ENCODE peak calls at places on chromosome 16, in eight cellular contexts. One of them, this sample, is unnamed.

GRCh38 chr16:67641779-67642708 is 2.9 kb upstream of the CARMIL2 start:
- DNase-seq in neural crest cell: no peak
- DNase-seq in BJ: no peak
- DNase-seq in activated CD8-positive, alpha-beta T cell treated with anti-CD3 and anti-CD28 coated beads for 36 hours: no peak
- DNase-seq in cardiac fibroblast: no peak
- DNase-seq in lung: peak; percentile 74
- DNase-seq in hepatocyte: no peak
- DNase-seq in fibroblast of pulmonary artery: peak; percentile 47
- DNase-seq in this sample: no peak

GRCh38 chr16:50478773-50479149 is 69.4 kb upstream of the NKD1 start:
- DNase-seq in activated CD8-positive, alpha-beta T cell treated with anti-CD3 and anti-CD28 coated beads for 36 hours: no peak
- DNase-seq in neural crest cell: no peak
- DNase-seq in fibroblast of pulmonary artery: no peak
- DNase-seq in BJ: no peak
- DNase-seq in hepatocyte: no peak
- DNase-seq in cardiac fibroblast: no peak
- DNase-seq in lung: no peak
- DNase-seq in this sample: no peak

GRCh38 chr16:89104930-89105571 is 11.4 kb downstream of the ACSF3 start:
- DNase-seq in cardiac fibroblast: no peak
- DNase-seq in neural crest cell: no peak
- DNase-seq in activated CD8-positive, alpha-beta T cell treated with anti-CD3 and anti-CD28 coated beads for 36 hours: peak; percentile 33
- DNase-seq in lung: no peak
- DNase-seq in hepatocyte: no peak
- DNase-seq in BJ: no peak
- DNase-seq in fibroblast of pulmonary artery: no peak
- DNase-seq in this sample: peak; percentile 85

GRCh38 chr16:11259288-11259621 is 3.3 kb upstream of the SOCS1 start:
- DNase-seq in fibroblast of pulmonary artery: no peak
- DNase-seq in lung: no peak
- DNase-seq in activated CD8-positive, alpha-beta T cell treated with anti-CD3 and anti-CD28 coated beads for 36 hours: no peak
- DNase-seq in BJ: no peak
- DNase-seq in hepatocyte: no peak
- DNase-seq in neural crest cell: no peak
- DNase-seq in cardiac fibroblast: no peak
- DNase-seq in this sample: no peak

GRCh38 chr16:717651-718245 is 2.8 kb downstream of the METRN start:
- DNase-seq in activated CD8-positive, alpha-beta T cell treated with anti-CD3 and anti-CD28 coated beads for 36 hours: no peak
- DNase-seq in neural crest cell: no peak
- DNase-seq in fibroblast of pulmonary artery: no peak
- DNase-seq in cardiac fibroblast: no peak
- DNase-seq in lung: no peak
- DNase-seq in BJ: no peak
- DNase-seq in hepatocyte: no peak
- DNase-seq in this sample: no peak

GRCh38 chr16:28042856-28043255 is 20.7 kb downstream of the GSG1L start:
- DNase-seq in hepatocyte: no peak
- DNase-seq in activated CD8-positive, alpha-beta T cell treated with anti-CD3 and anti-CD28 coated beads for 36 hours: no peak
- DNase-seq in fibroblast of pulmonary artery: peak; percentile 4
- DNase-seq in lung: no peak
- DNase-seq in neural crest cell: no peak
- DNase-seq in BJ: no peak
- DNase-seq in cardiac fibroblast: peak; percentile 6
- DNase-seq in this sample: no peak

GRCh38 chr16:13936596-13937081 is 16.7 kb downstream of the ERCC4 start:
- DNase-seq in lung: no peak
- DNase-seq in neural crest cell: no peak
- DNase-seq in cardiac fibroblast: peak; percentile 74
- DNase-seq in BJ: no peak
- DNase-seq in hepatocyte: peak; percentile 67
- DNase-seq in fibroblast of pulmonary artery: peak; percentile 81
- DNase-seq in activated CD8-positive, alpha-beta T cell treated with anti-CD3 and anti-CD28 coated beads for 36 hours: peak; percentile 7
- DNase-seq in this sample: no peak

GRCh38 chr16:11224894-11225676 is 30.9 kb downstream of the SOCS1 start:
- DNase-seq in activated CD8-positive, alpha-beta T cell treated with anti-CD3 and anti-CD28 coated beads for 36 hours: peak; percentile 96
- DNase-seq in hepatocyte: no peak
- DNase-seq in cardiac fibroblast: peak; percentile 29
- DNase-seq in fibroblast of pulmonary artery: no peak
- DNase-seq in neural crest cell: no peak
- DNase-seq in lung: no peak
- DNase-seq in BJ: no peak
- DNase-seq in this sample: peak; percentile 91

GRCh38 chr16:88646345-88647034 is 4.4 kb downstream of the CYBA start:
- DNase-seq in lung: no peak
- DNase-seq in BJ: no peak
- DNase-seq in cardiac fibroblast: no peak
- DNase-seq in fibroblast of pulmonary artery: no peak
- DNase-seq in activated CD8-positive, alpha-beta T cell treated with anti-CD3 and anti-CD28 coated beads for 36 hours: no peak
- DNase-seq in neural crest cell: no peak
- DNase-seq in hepatocyte: no peak
- DNase-seq in this sample: no peak

GRCh38 chr16:47320546-47321315 is 140.1 kb downstream of the ITFG1 start:
- DNase-seq in cardiac fibroblast: peak; percentile 21
- DNase-seq in neural crest cell: no peak
- DNase-seq in activated CD8-positive, alpha-beta T cell treated with anti-CD3 and anti-CD28 coated beads for 36 hours: no peak
- DNase-seq in hepatocyte: no peak
- DNase-seq in lung: no peak
- DNase-seq in BJ: no peak
- DNase-seq in fibroblast of pulmonary artery: no peak
- DNase-seq in this sample: no peak

GRCh38 chr16:920722-921121 is 50.1 kb downstream of the LMF1 start:
- DNase-seq in cardiac fibroblast: peak; percentile 26
- DNase-seq in lung: no peak
- DNase-seq in neural crest cell: no peak
- DNase-seq in fibroblast of pulmonary artery: peak; percentile 17
- DNase-seq in activated CD8-positive, alpha-beta T cell treated with anti-CD3 and anti-CD28 coated beads for 36 hours: no peak
- DNase-seq in hepatocyte: no peak
- DNase-seq in BJ: no peak
- DNase-seq in this sample: no peak

GRCh38 chr16:69927056-69927757 is 23.9 kb upstream of the CLEC18A start:
- DNase-seq in fibroblast of pulmonary artery: peak; percentile 77
- DNase-seq in BJ: no peak
- DNase-seq in cardiac fibroblast: peak; percentile 77
- DNase-seq in lung: no peak
- DNase-seq in neural crest cell: no peak
- DNase-seq in hepatocyte: peak; percentile 32
- DNase-seq in activated CD8-positive, alpha-beta T cell treated with anti-CD3 and anti-CD28 coated beads for 36 hours: no peak
- DNase-seq in this sample: no peak

GRCh38 chr16:86584726-86585721 is 6.7 kb downstream of the FOXL1 start:
- DNase-seq in fibroblast of pulmonary artery: no peak
- DNase-seq in hepatocyte: no peak
- DNase-seq in neural crest cell: no peak
- DNase-seq in activated CD8-positive, alpha-beta T cell treated with anti-CD3 and anti-CD28 coated beads for 36 hours: no peak
- DNase-seq in cardiac fibroblast: peak; percentile 85
- DNase-seq in BJ: no peak
- DNase-seq in lung: no peak
- DNase-seq in this sample: no peak

GRCh38 chr16:62041401-62041800 is 5.2 kb upstream of the CDH8 start:
- DNase-seq in neural crest cell: peak; percentile 13
- DNase-seq in fibroblast of pulmonary artery: peak; percentile 49
- DNase-seq in cardiac fibroblast: peak; percentile 63
- DNase-seq in lung: no peak
- DNase-seq in activated CD8-positive, alpha-beta T cell treated with anti-CD3 and anti-CD28 coated beads for 36 hours: no peak
- DNase-seq in hepatocyte: peak; percentile 69
- DNase-seq in BJ: no peak
- DNase-seq in this sample: peak; percentile 23

GRCh38 chr16:59067207-59067606 is 333.1 kb upstream of the GOT2 start:
- DNase-seq in hepatocyte: no peak
- DNase-seq in BJ: no peak
- DNase-seq in neural crest cell: no peak
- DNase-seq in cardiac fibroblast: peak; percentile 1
- DNase-seq in lung: no peak
- DNase-seq in fibroblast of pulmonary artery: peak; percentile 33
- DNase-seq in activated CD8-positive, alpha-beta T cell treated with anti-CD3 and anti-CD28 coated beads for 36 hours: no peak
- DNase-seq in this sample: no peak

GRCh38 chr16:59487067-59487466 is 753.0 kb upstream of the GOT2 start:
- DNase-seq in activated CD8-positive, alpha-beta T cell treated with anti-CD3 and anti-CD28 coated beads for 36 hours: no peak
- DNase-seq in lung: no peak
- DNase-seq in fibroblast of pulmonary artery: no peak
- DNase-seq in BJ: no peak
- DNase-seq in cardiac fibroblast: no peak
- DNase-seq in neural crest cell: no peak
- DNase-seq in hepatocyte: no peak
- DNase-seq in this sample: no peak

GRCh38 chr16:66510711-66511614 is 39.0 kb downstream of the TK2 start:
- DNase-seq in BJ: no peak
- DNase-seq in activated CD8-positive, alpha-beta T cell treated with anti-CD3 and anti-CD28 coated beads for 36 hours: no peak
- DNase-seq in lung: peak; percentile 70
- DNase-seq in fibroblast of pulmonary artery: no peak
- DNase-seq in hepatocyte: no peak
- DNase-seq in neural crest cell: no peak
- DNase-seq in cardiac fibroblast: no peak
- DNase-seq in this sample: no peak

GRCh38 chr16:4802659-4803287 is 340 bp upstream of the ROGDI start:
- DNase-seq in hepatocyte: peak; percentile 95
- DNase-seq in lung: peak; percentile 93
- DNase-seq in fibroblast of pulmonary artery: peak; percentile 90
- DNase-seq in neural crest cell: peak; percentile 89
- DNase-seq in activated CD8-positive, alpha-beta T cell treated with anti-CD3 and anti-CD28 coated beads for 36 hours: peak; percentile 88
- DNase-seq in BJ: peak; percentile 49
- DNase-seq in cardiac fibroblast: peak; percentile 92
- DNase-seq in this sample: peak; percentile 97
- TF ChIP-seq CTCF in hepatocyte: no peak
- TF ChIP-seq CTCF in lung: no peak
- TF ChIP-seq CTCF in fibroblast of pulmonary artery: no peak
- TF ChIP-seq CTCF in neural crest cell: no peak
- TF ChIP-seq CTCF in activated CD8-positive, alpha-beta T cell treated with anti-CD3 and anti-CD28 coated beads for 36 hours: no peak
- TF ChIP-seq CTCF in BJ: no peak
- TF ChIP-seq CTCF in cardiac fibroblast: no peak
- TF ChIP-seq CTCF in this sample: no peak

GRCh38 chr16:12868788-12869187 is 32.6 kb upstream of the SHISA9 start:
- DNase-seq in BJ: no peak
- DNase-seq in cardiac fibroblast: no peak
- DNase-seq in activated CD8-positive, alpha-beta T cell treated with anti-CD3 and anti-CD28 coated beads for 36 hours: no peak
- DNase-seq in hepatocyte: no peak
- DNase-seq in lung: no peak
- DNase-seq in neural crest cell: no peak
- DNase-seq in fibroblast of pulmonary artery: no peak
- DNase-seq in this sample: no peak
- TF ChIP-seq CTCF in BJ: no peak
- TF ChIP-seq CTCF in cardiac fibroblast: no peak
- TF ChIP-seq CTCF in activated CD8-positive, alpha-beta T cell treated with anti-CD3 and anti-CD28 coated beads for 36 hours: no peak
- TF ChIP-seq CTCF in hepatocyte: no peak
- TF ChIP-seq CTCF in lung: no peak
- TF ChIP-seq CTCF in neural crest cell: no peak
- TF ChIP-seq CTCF in fibroblast of pulmonary artery: no peak
- TF ChIP-seq CTCF in this sample: no peak

GRCh38 chr16:79395631-79396030 is 204.9 kb downstream of the MAF start:
- DNase-seq in BJ: no peak
- DNase-seq in neural crest cell: no peak
- DNase-seq in hepatocyte: no peak
- DNase-seq in activated CD8-positive, alpha-beta T cell treated with anti-CD3 and anti-CD28 coated beads for 36 hours: no peak
- DNase-seq in fibroblast of pulmonary artery: no peak
- DNase-seq in cardiac fibroblast: no peak
- DNase-seq in lung: no peak
- DNase-seq in this sample: no peak
- TF ChIP-seq CTCF in BJ: no peak
- TF ChIP-seq CTCF in neural crest cell: no peak
- TF ChIP-seq CTCF in hepatocyte: no peak
- TF ChIP-seq CTCF in activated CD8-positive, alpha-beta T cell treated with anti-CD3 and anti-CD28 coated beads for 36 hours: no peak
- TF ChIP-seq CTCF in fibroblast of pulmonary artery: no peak
- TF ChIP-seq CTCF in cardiac fibroblast: no peak
- TF ChIP-seq CTCF in lung: no peak
- TF ChIP-seq CTCF in this sample: no peak

GRCh38 chr16:82603784-82604411 is 22.9 kb upstream of the CDH13 start:
- DNase-seq in BJ: no peak
- DNase-seq in hepatocyte: peak; percentile 73
- DNase-seq in neural crest cell: peak; percentile 38
- DNase-seq in activated CD8-positive, alpha-beta T cell treated with anti-CD3 and anti-CD28 coated beads for 36 hours: peak; percentile 10
- DNase-seq in lung: no peak
- DNase-seq in fibroblast of pulmonary artery: peak; percentile 77
- DNase-seq in cardiac fibroblast: peak; percentile 72
- DNase-seq in this sample: no peak
- TF ChIP-seq CTCF in BJ: peak; percentile 83
- TF ChIP-seq CTCF in hepatocyte: peak; percentile 72
- TF ChIP-seq CTCF in neural crest cell: peak; percentile 72
- TF ChIP-seq CTCF in activated CD8-positive, alpha-beta T cell treated with anti-CD3 and anti-CD28 coated beads for 36 hours: no peak
- TF ChIP-seq CTCF in lung: peak; percentile 10
- TF ChIP-seq CTCF in fibroblast of pulmonary artery: peak; percentile 85
- TF ChIP-seq CTCF in cardiac fibroblast: peak; percentile 75
- TF ChIP-seq CTCF in this sample: no peak

GRCh38 chr16:78675312-78675711 is 575.9 kb downstream of the WWOX start:
- DNase-seq in fibroblast of pulmonary artery: no peak
- DNase-seq in hepatocyte: peak; percentile 31
- DNase-seq in activated CD8-positive, alpha-beta T cell treated with anti-CD3 and anti-CD28 coated beads for 36 hours: no peak
- DNase-seq in lung: no peak
- DNase-seq in BJ: peak; percentile 62
- DNase-seq in neural crest cell: no peak
- DNase-seq in cardiac fibroblast: peak; percentile 16
- DNase-seq in this sample: no peak

GRCh38 chr16:78676351-78676750 is 576.9 kb downstream of the WWOX start:
- DNase-seq in activated CD8-positive, alpha-beta T cell treated with anti-CD3 and anti-CD28 coated beads for 36 hours: no peak
- DNase-seq in neural crest cell: no peak
- DNase-seq in fibroblast of pulmonary artery: no peak
- DNase-seq in lung: no peak
- DNase-seq in cardiac fibroblast: no peak
- DNase-seq in BJ: no peak
- DNase-seq in hepatocyte: no peak
- DNase-seq in this sample: no peak

GRCh38 chr16:78669994-78670393 is 570.5 kb downstream of the WWOX start:
- DNase-seq in activated CD8-positive, alpha-beta T cell treated with anti-CD3 and anti-CD28 coated beads for 36 hours: no peak
- DNase-seq in cardiac fibroblast: peak; percentile 22
- DNase-seq in fibroblast of pulmonary artery: peak; percentile 44
- DNase-seq in neural crest cell: no peak
- DNase-seq in lung: peak; percentile 32
- DNase-seq in hepatocyte: no peak
- DNase-seq in BJ: no peak
- DNase-seq in this sample: no peak

GRCh38 chr16:78673884-78674283 is 574.4 kb downstream of the WWOX start:
- DNase-seq in activated CD8-positive, alpha-beta T cell treated with anti-CD3 and anti-CD28 coated beads for 36 hours: no peak
- DNase-seq in lung: no peak
- DNase-seq in neural crest cell: no peak
- DNase-seq in BJ: no peak
- DNase-seq in hepatocyte: no peak
- DNase-seq in fibroblast of pulmonary artery: no peak
- DNase-seq in cardiac fibroblast: no peak
- DNase-seq in this sample: no peak

DNA sequence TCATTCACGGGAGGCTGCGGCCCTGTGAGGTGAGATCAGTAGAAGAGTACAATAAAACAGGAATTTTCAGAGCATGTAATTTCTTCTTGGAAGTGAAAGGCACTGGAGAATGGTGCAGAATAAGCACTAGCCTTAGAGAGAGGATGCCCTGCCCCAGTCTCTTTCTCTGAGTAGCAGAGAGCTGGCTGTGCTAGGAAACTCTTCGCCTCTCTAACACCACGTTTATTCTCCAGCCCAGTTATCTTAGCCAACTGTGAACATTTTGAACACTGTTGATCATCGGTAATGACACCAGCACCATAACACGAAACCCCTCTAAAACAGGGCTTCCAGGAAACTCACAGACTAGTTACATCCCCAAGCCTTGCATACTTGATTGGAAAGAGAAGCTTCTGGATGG is 573.7 kb downstream of the WWOX start:
- DNase-seq in lung: no peak
- DNase-seq in BJ: no peak
- DNase-seq in fibroblast of pulmonary artery: no peak
- DNase-seq in neural crest cell: no peak
- DNase-seq in cardiac fibroblast: no peak
- DNase-seq in hepatocyte: no peak
- DNase-seq in activated CD8-positive, alpha-beta T cell treated with anti-CD3 and anti-CD28 coated beads for 36 hours: no peak
- DNase-seq in this sample: no peak
- TF ChIP-seq CTCF in lung: no peak
- TF ChIP-seq CTCF in BJ: no peak
- TF ChIP-seq CTCF in fibroblast of pulmonary artery: no peak
- TF ChIP-seq CTCF in neural crest cell: no peak
- TF ChIP-seq CTCF in cardiac fibroblast: no peak
- TF ChIP-seq CTCF in hepatocyte: no peak
- TF ChIP-seq CTCF in activated CD8-positive, alpha-beta T cell treated with anti-CD3 and anti-CD28 coated beads for 36 hours: no peak
- TF ChIP-seq CTCF in this sample: no peak

GRCh38 chr16:3992297-3993051 is 112.0 kb upstream of the CREBBP start:
- DNase-seq in fibroblast of pulmonary artery: no peak
- DNase-seq in neural crest cell: no peak
- DNase-seq in lung: peak; percentile 75
- DNase-seq in hepatocyte: no peak
- DNase-seq in cardiac fibroblast: no peak
- DNase-seq in activated CD8-positive, alpha-beta T cell treated with anti-CD3 and anti-CD28 coated beads for 36 hours: peak; percentile 11
- DNase-seq in BJ: no peak
- DNase-seq in this sample: no peak
- TF ChIP-seq CTCF in fibroblast of pulmonary artery: no peak
- TF ChIP-seq CTCF in neural crest cell: no peak
- TF ChIP-seq CTCF in lung: peak; percentile 12
- TF ChIP-seq CTCF in hepatocyte: peak; percentile 17
- TF ChIP-seq CTCF in cardiac fibroblast: no peak
- TF ChIP-seq CTCF in activated CD8-positive, alpha-beta T cell treated with anti-CD3 and anti-CD28 coated beads for 36 hours: no peak
- TF ChIP-seq CTCF in BJ: no peak
- TF ChIP-seq CTCF in this sample: no peak

This sample was measured in GM20000.